ENCODE peak calls at places on chromosome 5, in seven cellular contexts. Z, E, K, Y, T, I and U are unnamed samples.

GRCh38 chr5:75130818-75131349 is 78.5 kb upstream of the GCNT4 start:
- DNase-seq in Z (peak), E (no peak), K (no peak), Y (no peak), T (no peak), I (no peak), U (peak)

GRCh38 chr5:167943353-167943752 is 348.1 kb upstream of the WWC1 start:
- DNase-seq in Z (no peak), E (no peak), K (no peak), Y (no peak), T (no peak), I (no peak), U (no peak)

GRCh38 chr5:54173251-54173650 is 137.1 kb downstream of the ARL15 start:
- DNase-seq in Z (no peak), E (no peak), K (no peak), Y (no peak), T (no peak), I (no peak), U (no peak)

GRCh38 chr5:52897238-52897614 is 91.9 kb upstream of the ITGA2 start:
- DNase-seq in Z (no peak), E (no peak), K (no peak), Y (no peak), T (no peak), I (no peak), U (no peak)

GRCh38 chr5:172769598-172770373 is 1.2 kb downstream of the DUSP1 start:
- DNase-seq in Z (peak), E (peak), K (no peak), Y (peak), T (no peak), I (no peak), U (no peak)

GRCh38 chr5:169527863-169528262 is 55.7 kb upstream of the SPDL1 start:
- DNase-seq in Z (no peak), E (no peak), K (no peak), Y (no peak), T (no peak), I (no peak), U (no peak)

GRCh38 chr5:95863383-95863757 is 40.8 kb upstream of the GLRX start:
- DNase-seq in Z (no peak), E (no peak), K (peak), Y (no peak), T (no peak), I (no peak), U (no peak)

GRCh38 chr5:133866903-133867245 is 101.6 kb downstream of the C5orf15 start:
- DNase-seq in Z (no peak), E (no peak), K (no peak), Y (no peak), T (no peak), I (no peak), U (no peak)

GRCh38 chr5:30752015-30752414 is 441.5 kb upstream of the CDH6 start:
- DNase-seq in Z (no peak), E (no peak), K (no peak), Y (no peak), T (no peak), I (no peak), U (no peak)

GRCh38 chr5:54785729-54786548 is 199.5 kb downstream of the ESM1 start:
- DNase-seq in Z (no peak), E (peak), K (peak), Y (no peak), T (peak), I (no peak), U (no peak)

GRCh38 chr5:43643750-43644149 is 40.8 kb downstream of the NNT start:
- DNase-seq in Z (no peak), E (no peak), K (no peak), Y (no peak), T (no peak), I (no peak), U (no peak)

GRCh38 chr5:178086266-178086665 is 27.1 kb upstream of the N4BP3 start:
- DNase-seq in Z (no peak), E (no peak), K (no peak), Y (no peak), T (no peak), I (no peak), U (peak)
- TF ChIP-seq EP300 in Z (no peak), E (no peak), K (no peak), Y (no peak), T (no peak), I (no peak), U (no peak)

GRCh38 chr5:103424453-103425205 is 138.0 kb downstream of the NUDT12 start:
- DNase-seq in Z (no peak), E (no peak), K (no peak), Y (no peak), T (no peak), I (no peak), U (no peak)

GRCh38 chr5:103425686-103426454 is 136.7 kb downstream of the NUDT12 start:
- DNase-seq in Z (no peak), E (no peak), K (no peak), Y (no peak), T (no peak), I (no peak), U (no peak)

GRCh38 chr5:103422756-103423155 is 139.8 kb downstream of the NUDT12 start:
- DNase-seq in Z (no peak), E (no peak), K (no peak), Y (no peak), T (no peak), I (no peak), U (no peak)

GRCh38 chr5:103427326-103427725 is 135.3 kb downstream of the NUDT12 start:
- DNase-seq in Z (no peak), E (no peak), K (no peak), Y (no peak), T (no peak), I (no peak), U (no peak)

DNA sequence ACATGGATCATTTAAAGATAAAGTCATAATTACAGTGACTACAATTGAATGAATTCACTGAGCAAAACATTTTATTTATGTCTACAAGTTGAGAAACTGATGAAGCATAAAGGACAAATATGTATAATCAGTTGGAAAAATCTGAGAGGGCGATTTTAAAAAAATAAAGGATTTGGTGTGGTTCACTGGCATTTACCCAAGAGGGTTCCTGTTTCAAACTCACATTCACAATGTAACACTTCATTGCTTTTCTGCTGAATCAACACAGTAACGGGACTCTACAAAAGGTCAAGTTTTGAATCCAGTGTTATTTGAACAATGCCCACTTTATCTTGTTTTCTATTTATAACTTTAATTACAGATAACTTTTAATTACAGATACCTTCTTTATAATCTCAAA is 138.6 kb downstream of the NUDT12 start:
- DNase-seq in Z (no peak), E (no peak), K (no peak), Y (no peak), T (no peak), I (no peak), U (no peak)
- H3K4me3 ChIP-seq in Z (no peak), E (no peak), K (no peak), Y (no peak), T (no peak), I (no peak), U (no peak)

GRCh38 chr5:177022386-177023246 is at the start of gene ZNF346:
- DNase-seq in Z (peak), E (peak), K (peak), Y (peak), T (peak), I (peak), U (peak)
- TF ChIP-seq POLR2A in Z (peak), E (peak), K (no peak), Y (peak), T (peak), I (no peak), U (peak)

DNA sequence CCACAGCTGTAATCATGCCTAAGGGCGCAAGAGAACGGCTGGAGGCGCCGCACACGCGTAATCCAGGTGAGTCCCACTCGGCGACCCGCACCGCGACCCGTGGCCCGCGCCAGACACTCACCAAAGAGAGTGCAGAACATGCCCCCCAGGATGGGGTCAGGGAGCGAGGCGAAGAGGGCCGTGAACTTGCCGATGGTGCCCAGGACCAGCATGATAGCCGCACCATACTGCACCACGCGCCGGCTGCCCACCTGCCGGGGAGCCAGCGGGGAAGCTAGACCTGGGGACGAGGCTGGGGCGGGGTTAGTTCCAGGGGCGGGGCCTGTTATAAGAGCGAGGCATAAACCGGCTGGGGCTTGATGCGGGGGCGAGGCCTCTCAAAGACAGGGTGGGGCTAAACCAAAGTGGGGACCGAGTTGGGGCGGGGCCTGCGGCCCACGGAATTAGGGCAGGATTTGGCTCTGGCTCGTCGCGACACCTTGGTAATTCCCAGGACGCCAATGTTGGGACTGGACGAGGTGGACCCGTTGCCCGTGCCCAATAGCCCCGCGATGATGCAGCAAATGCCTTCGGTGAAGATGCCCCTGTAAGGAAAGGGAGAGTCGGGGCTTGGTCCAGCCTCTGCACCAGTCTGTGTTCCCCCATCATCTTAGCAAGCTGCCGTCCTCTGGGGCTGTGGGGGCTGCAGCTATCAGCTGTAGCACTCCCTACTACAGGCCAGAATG is 4.8 kb downstream of the SLC23A1 start:
- DNase-seq in Z (peak), E (peak), K (no peak), Y (no peak), T (no peak), I (no peak), U (no peak)
- TF ChIP-seq EP300 in Z (no peak), E (no peak), K (no peak), Y (no peak), T (no peak), I (no peak), U (no peak)

GRCh38 chr5:181159286-181160143 is 12.1 kb downstream of the OR2V2 start:
- DNase-seq in Z (peak), E (peak), K (peak), Y (peak), T (no peak), I (peak), U (peak)
- H3K4me3 ChIP-seq in Z (no peak), E (no peak), K (no peak), Y (no peak), T (no peak), I (no peak), U (no peak)

GRCh38 chr5:89041249-89041808 is 158.3 kb upstream of the MEF2C start:
- DNase-seq in Z (no peak), E (no peak), K (no peak), Y (no peak), T (no peak), I (no peak), U (no peak)
- TF ChIP-seq POLR2A in Z (no peak), E (no peak), K (no peak), Y (no peak), T (no peak), I (no peak), U (no peak)

GRCh38 chr5:127431977-127432376 is 85.5 kb upstream of the PRRC1 start:
- DNase-seq in Z (no peak), E (no peak), K (no peak), Y (no peak), T (no peak), I (no peak), U (no peak)
- TF ChIP-seq EP300 in Z (no peak), E (no peak), K (no peak), Y (no peak), T (no peak), I (no peak), U (no peak)